ENCODE peak calls at places on chromosomes 13 and 19, in eight cellular contexts. Y is fibroblast of lung; S is choroid plexus epithelial cell; W is GM23338; V is body of pancreas; J is AG04450; A is stimulated activated CD4-positive, alpha-beta T cell treated with anti-CD3 and anti-CD28 coated beads, Interleukin-12 subunit alpha, Interleukin-12 subunit beta, amount 100 ng/mL, for 4 hours; I is type B pancreatic cell. R is an unnamed sample.

GRCh38 chr13:47598340-47598911 is 402.6 kb downstream of the SUCLA2 start:
- DNase-seq in V (no peak), S (peak), I (no peak), A (no peak), Y (peak), J (no peak), W (peak), R (no peak)

GRCh38 chr13:44768233-44768632 is 192.1 kb upstream of the TSC22D1 start:
- DNase-seq in S (no peak), V (no peak), W (no peak), J (no peak), Y (no peak), A (no peak), I (no peak), R (no peak)

GRCh38 chr13:106612688-106613087 is 44.8 kb upstream of the ARGLU1 start:
- DNase-seq in V (peak), I (no peak), A (no peak), W (no peak), S (peak), Y (no peak), J (no peak), R (peak)

GRCh38 chr13:32266130-32266529 is 49.0 kb downstream of the ZAR1L start:
- DNase-seq in V (no peak), J (no peak), I (no peak), A (no peak), W (no peak), Y (no peak), S (no peak), R (no peak)

GRCh38 chr19:51166846-51167490 is 24.9 kb downstream of the SIGLEC7 start:
- DNase-seq in J (no peak), W (no peak), Y (no peak), V (no peak), A (no peak), S (peak), I (no peak), R (peak)

GRCh38 chr19:1460033-1460995 is 10.4 kb downstream of the APC2 start:
- DNase-seq in S (no peak), W (no peak), J (no peak), Y (no peak), V (no peak), A (no peak), I (no peak), R (no peak)

GRCh38 chr13:25990801-25991200 is 61.0 kb downstream of the SHISA2 start:
- DNase-seq in Y (peak), W (no peak), I (no peak), J (no peak), S (peak), V (no peak), A (no peak), R (no peak)

GRCh38 chr13:44972956-44973581 is 16.2 kb downstream of the NUFIP1 start:
- DNase-seq in V (no peak), W (peak), Y (peak), I (no peak), A (no peak), S (peak), J (no peak), R (no peak)

GRCh38 chr13:25281193-25281936 is 5.9 kb downstream of the MTMR6 start:
- DNase-seq in W (no peak), J (no peak), Y (no peak), V (no peak), A (no peak), S (no peak), I (no peak), R (no peak)

GRCh38 chr19:48122421-48122820 is 11.8 kb upstream of the PLA2G4C start:
- DNase-seq in J (no peak), S (no peak), A (no peak), V (no peak), W (no peak), I (no peak), Y (no peak), R (no peak)

GRCh38 chr19:29549105-29550070 is 23.6 kb downstream of the VSTM2B start:
- DNase-seq in W (no peak), J (no peak), I (no peak), Y (no peak), A (no peak), S (no peak), V (peak), R (no peak)

GRCh38 chr19:5434970-5435641 is 20.1 kb upstream of the ZNRF4 start:
- DNase-seq in A (peak), J (peak), V (no peak), Y (peak), W (no peak), I (no peak), S (peak), R (no peak)

GRCh38 chr19:54317965-54318240 is 4.9 kb upstream of the LILRA5 start:
- DNase-seq in I (no peak), S (no peak), A (no peak), V (no peak), J (no peak), W (no peak), Y (no peak), R (no peak)

GRCh38 chr19:31890230-31890629 is 455.2 kb upstream of the ZNF507 start:
- DNase-seq in V (no peak), Y (no peak), W (peak), S (no peak), J (no peak), I (no peak), A (no peak), R (no peak)

GRCh38 chr19:3515891-3516422 is 9.8 kb downstream of the FZR1 start:
- DNase-seq in A (no peak), W (no peak), J (no peak), S (no peak), Y (peak), V (no peak), I (no peak), R (no peak)

GRCh38 chr13:27137759-27138158 is 33.9 kb downstream of the USP12 start:
- DNase-seq in V (no peak), I (no peak), A (no peak), W (peak), J (no peak), Y (no peak), S (peak), R (no peak)

GRCh38 chr19:44869728-44870470 is 21.2 kb upstream of the TOMM40 start:
- DNase-seq in S (peak), V (no peak), I (no peak), Y (peak), W (no peak), A (no peak), J (peak), R (no peak)

GRCh38 chr13:53068841-53069520 is 40.4 kb downstream of the OLFM4 start:
- DNase-seq in J (no peak), W (peak), Y (no peak), I (no peak), A (no peak), V (no peak), S (no peak), R (no peak)

GRCh38 chr13:78602561-78603239 is 652 bp downstream of the POU4F1 start:
- DNase-seq in I (no peak), J (no peak), V (no peak), S (no peak), Y (no peak), W (peak), A (peak), R (no peak)

GRCh38 chr19:16013851-16014840 is 62.1 kb upstream of the TPM4 start:
- DNase-seq in A (no peak), V (no peak), I (no peak), Y (no peak), S (no peak), J (no peak), W (no peak), R (no peak)

GRCh38 chr13:73248711-73249580 is 190.1 kb downstream of the KLF5 start:
- DNase-seq in V (peak), I (no peak), Y (peak), J (peak), A (no peak), S (peak), W (peak), R (peak)

R was measured in colonic mucosa.